ENCODE peak calls at places on chromosomes 13 and 19, in six cellular contexts. E, K, J, A, C and V are unnamed samples.

GRCh38 chr19:1313695-1314613 is 28.3 kb downstream of the EFNA2 start:
- DNase-seq in J (no peak), C (no peak), K (no peak), E (no peak), A (no peak), V (no peak)

GRCh38 chr19:5149508-5149907 is 180.6 kb downstream of the KDM4B start:
- DNase-seq in C (no peak), K (no peak), J (no peak), E (no peak), A (no peak), V (no peak)

GRCh38 chr19:12664406-12665280 is 1.9 kb downstream of the MAN2B1 start:
- DNase-seq in J (peak), K (no peak), E (peak), A (no peak), C (no peak), V (no peak)

GRCh38 chr19:46076951-46077814 is 36.4 kb upstream of the IGFL4 start:
- DNase-seq in E (peak), J (peak), C (peak), K (peak), A (peak), V (peak)

GRCh38 chr13:46686171-46686570 is 110.8 kb downstream of the ESD start:
- DNase-seq in K (no peak), C (peak), A (no peak), J (no peak), E (no peak), V (no peak)

GRCh38 chr19:48478339-48479061 is 9.3 kb downstream of the CYTH2 start:
- DNase-seq in C (no peak), K (no peak), A (no peak), E (no peak), J (no peak), V (no peak)

GRCh38 chr19:12703056-12703455 is 6.6 kb upstream of the FBXW9 start:
- DNase-seq in K (no peak), A (no peak), C (peak), E (peak), J (no peak), V (peak)

GRCh38 chr13:34035178-34035577 is 217.2 kb downstream of the RFC3 start:
- DNase-seq in A (no peak), E (no peak), J (no peak), K (no peak), C (no peak), V (no peak)

GRCh38 chr19:1818549-1819195 is 6.6 kb upstream of the ATP8B3 start:
- DNase-seq in A (no peak), J (no peak), C (no peak), E (no peak), K (no peak), V (no peak)

GRCh38 chr19:18738961-18739690 is 52.0 kb downstream of the COMP start:
- DNase-seq in A (no peak), C (no peak), K (no peak), E (no peak), J (no peak), V (no peak)

GRCh38 chr13:26847281-26847680 is 86.7 kb upstream of the GPR12 start:
- DNase-seq in J (no peak), K (no peak), A (no peak), C (no peak), E (no peak), V (no peak)

GRCh38 chr19:47682939-47683338 is 30.3 kb upstream of the EHD2 start:
- DNase-seq in K (no peak), A (no peak), C (no peak), J (no peak), E (no peak), V (no peak)

GRCh38 chr19:2176336-2176994 is 12.7 kb downstream of the DOT1L start:
- DNase-seq in C (peak), A (no peak), J (no peak), K (no peak), E (no peak), V (no peak)

GRCh38 chr13:39038569-39038898 is 278 bp downstream of the NHLRC3 start:
- DNase-seq in K (peak), J (peak), A (no peak), E (peak), C (peak), V (peak)

GRCh38 chr13:97976551-97977375 is 23.3 kb downstream of the IPO5 start:
- DNase-seq in E (peak), K (peak), J (peak), C (no peak), A (peak), V (peak)

GRCh38 chr13:57557979-57558529 is 73.5 kb upstream of the PCDH17 start:
- DNase-seq in C (peak), E (peak), K (no peak), A (no peak), J (no peak), V (peak)

GRCh38 chr13:50485979-50486935 is 357.2 kb downstream of the DLEU7 start:
- DNase-seq in A (no peak), C (no peak), E (no peak), J (no peak), K (no peak), V (no peak)

GRCh38 chr13:110280996-110281688 is 25.8 kb downstream of the COL4A1 start:
- DNase-seq in J (no peak), E (no peak), A (no peak), C (no peak), K (no peak), V (no peak)

GRCh38 chr19:51810228-51810627 is 15.3 kb downstream of the FPR3 start:
- DNase-seq in A (no peak), K (no peak), C (peak), E (no peak), J (no peak), V (peak)

GRCh38 chr19:37989855-37990254 is 82.8 kb downstream of the SIPA1L3 start:
- DNase-seq in A (no peak), J (no peak), K (no peak), E (no peak), C (peak), V (no peak)

GRCh38 chr19:16814526-16815100 is 14.6 kb upstream of the SIN3B start:
- DNase-seq in K (no peak), E (peak), C (no peak), A (no peak), J (no peak), V (no peak)

GRCh38 chr19:7505682-7506384 is 10.1 kb upstream of the ZNF358 start:
- DNase-seq in A (no peak), C (no peak), E (peak), K (no peak), J (no peak), V (peak)

GRCh38 chr13:36461472-36461871 is 29.2 kb downstream of the CCNA1 start:
- DNase-seq in K (no peak), J (no peak), A (no peak), C (no peak), E (no peak), V (no peak)

GRCh38 chr19:18393836-18394235 is 3.6 kb downstream of the LRRC25 start:
- DNase-seq in J (no peak), E (no peak), K (no peak), C (no peak), A (no peak), V (no peak)

GRCh38 chr13:110138009-110138699 is 168.8 kb downstream of the COL4A1 start:
- DNase-seq in A (peak), E (peak), C (peak), J (peak), K (peak), V (peak)

GRCh38 chr19:30864460-30865215 is 484.6 kb downstream of the TSHZ3 start:
- DNase-seq in C (no peak), J (no peak), E (no peak), A (no peak), K (no peak), V (peak)